ENCODE peak calls at places on chromosomes 7 and 10, in six cellular contexts. C, Q, L, F, P and T are unnamed samples.

GRCh38 chr10:47037654-47038425 is 126.6 kb downstream of the PTPN20 start:
- DNase-seq in P (no peak), L (no peak), C (no peak), F (no peak), Q (no peak), T (no peak)

GRCh38 chr10:2917926-2918325 is 149.4 kb upstream of the PFKP start:
- DNase-seq in L (no peak), P (no peak), C (no peak), F (no peak), Q (no peak), T (no peak)

GRCh38 chr10:93916257-93917063 is 22.7 kb downstream of the SLC35G1 start:
- DNase-seq in F (no peak), C (no peak), P (no peak), Q (no peak), L (peak; percentile 34), T (no peak)

GRCh38 chr10:114719311-114719710 is 61.2 kb upstream of the ABLIM1 start:
- DNase-seq in P (no peak), C (no peak), Q (no peak), F (no peak), L (peak; percentile 81), T (no peak)

GRCh38 chr7:87933953-87934698 is at the start of gene ADAM22:
- DNase-seq in L (peak; percentile 78), Q (peak; percentile 78), C (peak; percentile 87), P (peak; percentile 83), F (peak; percentile 30), T (peak; percentile 80)

GRCh38 chr10:72039377-72039776 is 49.0 kb downstream of the SPOCK2 start:
- DNase-seq in C (no peak), Q (no peak), F (no peak), L (no peak), P (no peak), T (no peak)

GRCh38 chr7:105849122-105849855 is 27.1 kb downstream of the ATXN7L1 start:
- DNase-seq in Q (no peak), C (no peak), L (peak; percentile 70), P (peak; percentile 9), F (no peak), T (no peak)

GRCh38 chr10:97499561-97500296 is 1.0 kb downstream of the UBTD1 start:
- DNase-seq in L (no peak), P (no peak), C (no peak), Q (no peak), F (no peak), T (no peak)

GRCh38 chr10:42997151-42997848 is 79.6 kb upstream of the RET start:
- DNase-seq in L (no peak), C (no peak), F (no peak), P (no peak), Q (peak; percentile 5), T (peak; percentile 1)

DNA sequence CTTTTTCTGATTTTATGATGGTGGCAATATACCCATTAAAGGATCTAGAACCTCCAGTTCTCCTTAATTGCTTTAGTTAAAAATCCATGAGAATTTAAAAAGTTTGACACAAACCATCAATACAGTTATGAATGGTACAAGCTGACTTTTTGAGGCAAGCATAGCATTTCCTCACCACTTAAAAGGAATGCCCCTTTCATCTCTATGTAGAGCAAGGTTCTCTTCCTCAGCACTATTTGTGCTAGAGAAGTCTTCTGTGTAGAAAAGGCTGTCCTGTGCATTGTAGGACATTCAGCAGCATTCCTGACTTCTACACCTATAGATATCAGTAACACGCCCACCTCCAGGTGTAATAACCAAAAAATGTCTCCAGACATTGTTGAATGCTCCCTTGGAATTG is 67.3 kb downstream of the AHR start:
- DNase-seq in L (no peak), P (no peak), F (no peak), C (no peak), Q (no peak), T (no peak)
- TF ChIP-seq POLR2A in L (no peak), P (no peak), F (no peak), C (no peak), Q (no peak), T (no peak)

DNA sequence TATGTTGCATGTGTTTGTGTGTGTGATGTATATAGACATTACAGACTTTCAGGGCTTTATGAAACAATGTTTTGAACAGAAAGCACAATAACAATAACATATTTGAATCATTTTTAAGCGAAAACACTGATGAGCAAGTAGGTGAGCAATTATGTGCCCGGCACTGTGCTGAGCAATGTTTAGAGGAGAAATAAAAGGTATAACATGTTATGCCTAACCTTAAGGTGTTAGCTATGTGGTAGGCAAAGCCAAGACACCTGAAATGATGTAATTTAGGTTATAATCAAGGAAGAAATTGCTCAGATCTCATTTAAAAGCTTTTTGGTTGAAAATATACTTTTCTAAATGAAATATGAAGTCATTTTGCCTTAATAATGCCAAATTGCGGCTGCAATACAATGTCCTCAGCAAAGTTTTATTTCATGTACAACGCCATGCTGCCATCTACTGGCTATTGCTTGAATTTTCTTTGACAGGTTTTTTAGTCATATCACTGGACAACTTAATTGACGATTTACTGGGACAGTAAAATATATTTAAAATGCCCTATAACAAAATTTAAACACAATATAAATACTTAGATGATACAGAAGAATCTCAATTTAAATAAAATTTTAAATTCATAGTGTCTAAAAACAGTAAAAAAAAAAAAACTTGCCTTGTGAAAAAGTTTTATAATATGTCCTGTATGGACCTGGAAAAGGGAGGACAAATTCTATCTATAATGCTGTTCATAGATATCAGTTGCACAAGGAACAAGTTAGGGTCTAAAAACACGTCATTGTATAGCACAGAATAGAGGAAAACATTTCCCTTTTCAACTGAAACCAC is 131.1 kb upstream of the CDK1 start:
- DNase-seq in P (peak; percentile 17), L (peak; percentile 46), F (peak; percentile 32), C (no peak), Q (no peak), T (no peak)
- TF ChIP-seq TAF1 in P (no peak), L (no peak), F (no peak), C (no peak), Q (no peak), T (no peak)

GRCh38 chr10:89701238-89702120 is at the start of gene KIF20B:
- DNase-seq in P (peak; percentile 88), F (peak; percentile 91), C (peak; percentile 92), Q (peak; percentile 84), L (peak; percentile 94), T (peak; percentile 70)
- TF ChIP-seq POLR2A in P (peak; percentile 95), F (peak; percentile 94), C (peak; percentile 69), Q (peak; percentile 88), L (peak; percentile 94), T (peak; percentile 90)

GRCh38 chr7:68038621-68039314 is 1042.1 kb downstream of the TYW1 start:
- DNase-seq in Q (no peak), P (no peak), L (peak; percentile 20), C (no peak), F (no peak), T (no peak)
- TF ChIP-seq TAF1 in Q (no peak), P (no peak), L (no peak), C (no peak), F (no peak), T (no peak)

DNA sequence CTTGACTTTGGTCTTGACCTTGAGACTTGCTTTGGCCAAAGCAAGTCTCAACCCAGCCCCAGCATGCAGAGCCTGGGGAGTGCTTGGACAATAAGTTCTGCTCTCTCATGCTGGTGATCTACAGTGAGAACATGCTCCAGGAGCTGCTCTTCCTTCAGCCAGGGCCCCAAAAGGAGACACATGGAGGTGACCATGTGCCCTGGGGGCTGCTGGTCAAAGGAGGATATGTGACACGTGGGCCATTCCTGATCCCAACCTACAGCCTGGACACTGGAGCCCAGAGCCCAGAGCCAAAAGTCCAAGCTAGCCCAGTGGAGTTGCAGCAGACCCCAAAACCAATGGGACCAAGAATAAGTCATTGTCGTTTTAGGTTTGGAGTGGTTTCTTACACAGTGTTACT is 78.2 kb upstream of the CHST15 start:
- DNase-seq in C (peak; percentile 10), L (no peak), Q (no peak), F (no peak), P (no peak), T (no peak)
- TF ChIP-seq POLR2A in C (no peak), L (no peak), Q (no peak), F (no peak), P (no peak), T (no peak)